ENCODE peak calls at places on chromosomes 2 and 18, in seven cellular contexts. I is WTC11, L is AG04450, S is foreskin fibroblast, M is mesenchymal stem cell, R is hepatic stellate cell, U is T-helper 1 cell. K is an unnamed sample.

GRCh38 chr18:51076503-51076902 is 46.5 kb downstream of the SMAD4 start:
- DNase-seq in I (no peak), L (no peak), S (no peak), M (no peak), R (no peak), U (no peak), K (peak)

GRCh38 chr2:121075641-121076500 is 209.1 kb downstream of the TFCP2L1 start:
- DNase-seq in I (peak), L (no peak), S (no peak), M (no peak), R (no peak), U (no peak), K (no peak)

GRCh38 chr2:157480182-157480961 is 36.5 kb upstream of the CYTIP start:
- DNase-seq in I (no peak), L (no peak), S (peak), M (peak), R (no peak), U (peak), K (peak)

GRCh38 chr2:95301876-95302641 is 4.9 kb downstream of the KCNIP3 start:
- DNase-seq in I (no peak), L (no peak), S (no peak), M (no peak), R (no peak), U (no peak), K (no peak)

GRCh38 chr2:219245148-219245898 is at the start of the genes GLB1L and STK16:
- DNase-seq in I (peak), L (peak), S (peak), M (peak), R (peak), U (peak), K (peak)

GRCh38 chr2:169001116-169001815 is 29.9 kb downstream of the ABCB11 start:
- DNase-seq in I (no peak), L (no peak), S (no peak), M (no peak), R (peak), U (no peak), K (peak)

GRCh38 chr2:239739206-239739605 is 285.9 kb downstream of the NDUFA10 start:
- DNase-seq in I (no peak), L (no peak), S (no peak), M (no peak), R (no peak), U (no peak), K (no peak)

GRCh38 chr2:236264256-236264655 is at the start of gene ASB18:
- DNase-seq in I (no peak), L (no peak), S (no peak), M (no peak), R (no peak), U (no peak), K (no peak)

GRCh38 chr2:182463760-182464159 is 36.9 kb upstream of the PDE1A start:
- DNase-seq in I (no peak), L (no peak), S (no peak), M (no peak), R (no peak), U (no peak), K (no peak)

GRCh38 chr2:234403074-234403473 is 93.8 kb downstream of the ARL4C start:
- DNase-seq in I (no peak), L (no peak), S (peak), M (no peak), R (no peak), U (no peak), K (peak)

GRCh38 chr2:160791884-160792283 is 298.3 kb upstream of the RBMS1 start:
- DNase-seq in I (no peak), L (no peak), S (no peak), M (no peak), R (no peak), U (no peak), K (no peak)

GRCh38 chr2:216281881-216282280 is 90.4 kb downstream of the MARCHF4 start:
- DNase-seq in I (no peak), L (no peak), S (no peak), M (peak), R (no peak), U (no peak), K (no peak)